ENCODE peak calls at places on chromosomes 5 and 9, in six cellular contexts. K is H1, V is H9, D is IMR-90, F is neuronal stem cell, A is mesenchymal stem cell. J is an unnamed sample. For H3K4me1, the result is how much of the 10 kb centered on the place peaks cover.

GRCh38 chr5:151961557-151961956 is 36.9 kb upstream of the GLRA1 start:
- DNase-seq in K (no peak), V (no peak), D (no peak), F (no peak), A (no peak), J (peak)

GRCh38 chr9:72579880-72580570 is 58.6 kb downstream of the TMC1 start:
- DNase-seq in K (no peak), V (no peak), D (peak), F (no peak), A (peak), J (no peak)

GRCh38 chr9:7196467-7196866 is 438.7 kb downstream of the KDM4C start:
- DNase-seq in K (no peak), V (no peak), D (no peak), F (no peak), A (no peak), J (no peak)

GRCh38 chr5:150734579-150735384 is 24.0 kb downstream of the DCTN4 start:
- DNase-seq in K (no peak), V (no peak), D (no peak), F (no peak), A (no peak), J (peak)

GRCh38 chr9:14103115-14103514 is 210.8 kb downstream of the NFIB start:
- DNase-seq in K (no peak), V (no peak), D (peak), F (no peak), A (peak), J (no peak)

GRCh38 chr5:75337366-75338021 is 474 bp downstream of the HMGCR start:
- DNase-seq in K (no peak), V (no peak), D (no peak), F (no peak), A (no peak), J (peak)

GRCh38 chr5:87151547-87151946 is 116.1 kb upstream of the RASA1 start:
- DNase-seq in K (no peak), V (no peak), D (peak), F (no peak), A (peak), J (no peak)

GRCh38 chr5:141182248-141182647 is at the start of gene PCDHB16:
- DNase-seq in K (no peak), V (peak), D (peak), F (peak), A (no peak), J (peak)

GRCh38 chr5:180611140-180611850 is 20.0 kb upstream of the SCGB3A1 start:
- DNase-seq in K (no peak), V (peak), D (no peak), F (no peak), A (no peak), J (peak)

GRCh38 chr5:133589286-133589685 is 23.1 kb downstream of the FSTL4 start:
- DNase-seq in K (no peak), V (no peak), D (no peak), F (no peak), A (no peak), J (peak)

GRCh38 chr5:173744527-173744926 is 128.1 kb upstream of the BOD1 start:
- DNase-seq in K (no peak), V (no peak), D (no peak), F (no peak), A (no peak), J (peak)

GRCh38 chr5:127959152-127959764 is 124.3 kb upstream of the SLC12A2 start:
- DNase-seq in K (no peak), V (no peak), D (peak), F (no peak), A (peak), J (no peak)

DNA sequence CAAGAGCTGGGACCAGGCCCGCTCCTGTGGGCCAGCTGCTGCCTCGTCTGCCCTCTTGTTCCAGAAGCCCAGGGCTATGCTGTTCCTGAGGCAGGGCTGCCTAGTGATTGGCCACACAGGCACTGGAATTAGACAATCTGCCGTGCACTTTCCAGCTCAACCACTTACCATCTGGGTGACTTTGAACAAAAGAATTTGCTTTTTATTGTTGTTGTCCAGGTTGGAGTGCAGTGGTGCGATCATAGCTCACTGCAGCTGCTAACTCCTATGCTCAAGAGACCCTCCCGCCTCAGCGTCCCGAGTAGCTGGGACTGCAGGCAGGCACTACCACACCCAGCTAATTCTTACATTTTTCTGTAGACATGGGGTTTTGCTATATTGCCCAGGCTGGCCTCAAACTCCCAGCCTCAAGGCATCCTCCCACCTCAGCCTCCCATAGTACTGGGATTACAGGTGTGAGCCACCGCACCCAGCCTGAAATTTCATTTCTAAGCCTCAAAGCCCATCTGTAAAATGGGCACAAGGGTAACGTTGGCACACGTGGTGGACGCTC is 1.2 kb upstream of the NEK6 start:
- DNase-seq in K (no peak), V (no peak), D (peak), F (no peak), A (peak), J (no peak)
- H3K4me1 ChIP-seq in K (under half), V (under half), D (under half), F (under half), A (under half), J (under half)

DNA sequence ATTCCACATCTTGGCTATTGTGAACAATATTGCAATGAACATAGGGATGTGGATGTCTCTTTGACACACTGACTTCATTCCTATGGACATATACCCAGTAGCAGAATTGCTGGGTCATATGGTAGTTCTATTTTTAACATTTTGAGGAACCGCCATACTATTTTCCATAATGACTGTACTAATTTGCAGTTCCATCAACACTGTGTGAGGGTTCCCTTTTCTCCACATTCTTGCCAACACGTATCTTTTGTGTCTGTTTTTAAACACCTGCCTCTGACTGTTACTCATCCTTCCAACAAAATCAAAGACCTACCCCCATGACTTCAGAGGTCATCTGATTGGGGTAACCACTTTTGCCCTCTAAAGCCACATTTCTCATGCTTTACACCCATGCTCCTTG is 133.5 kb downstream of the MED27 start:
- DNase-seq in K (no peak), V (no peak), D (no peak), F (no peak), A (no peak), J (no peak)
- H2BK15ac ChIP-seq in K (no peak), V (no peak), D (no peak), F (no peak), A (no peak), J (no peak)

GRCh38 chr9:27671591-27671990 is 98.3 kb upstream of the C9orf72 start:
- DNase-seq in K (no peak), V (no peak), D (peak), F (no peak), A (no peak), J (no peak)
- H3K4me1 ChIP-seq in K (under half), V (under half), D (under half), F (under half), A (under half), J (under half)

GRCh38 chr5:55300890-55301289 is 6.6 kb downstream of the DHX29 start:
- DNase-seq in K (no peak), V (no peak), D (no peak), F (no peak), A (no peak), J (no peak)
- H2BK15ac ChIP-seq in K (no peak), V (no peak), D (no peak), F (no peak), A (no peak), J (no peak)

J was measured in mesendoderm.